ENCODE peak calls at places on chromosomes 2 and 18, in seven cellular contexts. One of them, this sample, is unnamed.

GRCh38 chr2:47653909-47654789 is 128.8 kb upstream of the MSH6 start:
- DNase-seq in stomach: no peak
- DNase-seq in right atrium auricular region: no peak
- DNase-seq in A549: peak; percentile 20
- DNase-seq in spleen: no peak
- DNase-seq in uterus: peak; percentile 24
- DNase-seq in IMR-90: peak; percentile 5
- DNase-seq in this sample: no peak

GRCh38 chr2:24530796-24531195 is 39.7 kb downstream of the NCOA1 start:
- DNase-seq in stomach: no peak
- DNase-seq in right atrium auricular region: no peak
- DNase-seq in A549: no peak
- DNase-seq in spleen: no peak
- DNase-seq in uterus: no peak
- DNase-seq in IMR-90: no peak
- DNase-seq in this sample: no peak

GRCh38 chr2:164933751-164934189 is 21.6 kb downstream of the SLC38A11 start:
- DNase-seq in stomach: no peak
- DNase-seq in right atrium auricular region: no peak
- DNase-seq in A549: peak; percentile 10
- DNase-seq in spleen: no peak
- DNase-seq in uterus: no peak
- DNase-seq in IMR-90: no peak
- DNase-seq in this sample: no peak

GRCh38 chr2:30417253-30417652 is 29.8 kb upstream of the LCLAT1 start:
- DNase-seq in stomach: no peak
- DNase-seq in right atrium auricular region: peak; percentile 82
- DNase-seq in A549: no peak
- DNase-seq in spleen: no peak
- DNase-seq in uterus: peak; percentile 79
- DNase-seq in IMR-90: peak; percentile 61
- DNase-seq in this sample: no peak

GRCh38 chr18:41731887-41732286 is 223.1 kb upstream of the PIK3C3 start:
- DNase-seq in stomach: no peak
- DNase-seq in right atrium auricular region: no peak
- DNase-seq in A549: no peak
- DNase-seq in spleen: no peak
- DNase-seq in uterus: no peak
- DNase-seq in IMR-90: no peak
- DNase-seq in this sample: no peak

GRCh38 chr18:78814321-78814720 is 165.3 kb upstream of the SALL3 start:
- DNase-seq in stomach: no peak
- DNase-seq in right atrium auricular region: no peak
- DNase-seq in A549: no peak
- DNase-seq in spleen: peak; percentile 23
- DNase-seq in uterus: no peak
- DNase-seq in IMR-90: no peak
- DNase-seq in this sample: no peak

GRCh38 chr18:21831413-21831831 is 90.8 kb downstream of the MIB1 start:
- DNase-seq in stomach: no peak
- DNase-seq in right atrium auricular region: no peak
- DNase-seq in A549: no peak
- DNase-seq in spleen: no peak
- DNase-seq in uterus: peak; percentile 57
- DNase-seq in IMR-90: peak; percentile 34
- DNase-seq in this sample: no peak

GRCh38 chr2:105561401-105561800 is 162.6 kb upstream of the FHL2 start:
- DNase-seq in stomach: no peak
- DNase-seq in right atrium auricular region: no peak
- DNase-seq in A549: no peak
- DNase-seq in spleen: no peak
- DNase-seq in uterus: no peak
- DNase-seq in IMR-90: no peak
- DNase-seq in this sample: no peak

DNA sequence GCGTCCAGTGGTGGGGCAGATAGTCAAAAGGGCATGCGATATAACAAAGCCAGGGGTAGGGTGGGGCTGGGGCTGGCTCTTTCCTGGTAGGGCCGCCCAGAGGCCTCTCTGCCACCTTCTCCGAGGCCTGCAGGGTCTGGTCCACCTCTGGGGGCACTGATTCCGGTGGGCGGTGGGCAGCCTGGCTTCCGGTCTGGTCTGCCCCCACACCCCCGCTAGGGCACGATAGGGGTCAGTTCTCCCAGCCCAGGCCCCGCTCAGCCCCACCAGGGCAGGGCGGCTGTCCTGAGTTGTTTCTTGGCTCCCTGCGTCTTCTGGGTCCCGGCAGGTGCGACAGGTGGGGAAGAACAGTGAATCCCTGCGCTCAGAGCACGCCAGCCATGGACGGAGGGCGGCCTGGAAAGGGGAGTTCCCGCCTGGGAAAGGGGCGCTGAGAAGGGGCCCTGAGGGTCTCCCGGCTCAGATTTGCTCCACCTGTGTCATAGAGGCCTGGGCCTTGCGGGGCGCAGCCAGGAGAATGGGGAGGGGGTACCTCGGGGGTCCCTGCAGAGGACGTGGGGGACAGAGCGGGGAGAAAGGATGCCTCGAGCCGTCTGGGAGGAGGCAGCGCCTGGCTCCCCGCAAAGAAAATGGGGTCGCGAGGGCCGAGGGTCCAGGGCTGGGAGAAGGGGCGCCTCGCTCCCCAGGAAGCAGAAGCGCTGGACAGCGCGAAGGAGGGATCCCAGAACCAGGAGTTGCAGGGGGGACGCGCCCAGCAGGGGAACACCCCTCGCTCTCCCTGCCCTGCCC is 558 bp upstream of the ERFE start:
- DNase-seq in stomach: no peak
- DNase-seq in right atrium auricular region: no peak
- DNase-seq in A549: no peak
- DNase-seq in spleen: peak; percentile 69
- DNase-seq in uterus: no peak
- DNase-seq in IMR-90: no peak
- DNase-seq in this sample: no peak
- H3K4me1 ChIP-seq in stomach: peaks cover 23% of the 10 kb centered on the region
- H3K4me1 ChIP-seq in right atrium auricular region: no peaks in the 10 kb centered on the region
- H3K4me1 ChIP-seq in A549: peaks cover 11% of the 10 kb centered on the region
- H3K4me1 ChIP-seq in spleen: peaks cover 27% of the 10 kb centered on the region
- H3K4me1 ChIP-seq in uterus: peaks cover 4% of the 10 kb centered on the region
- H3K4me1 ChIP-seq in IMR-90: peaks cover 17% of the 10 kb centered on the region
- H3K4me1 ChIP-seq in this sample: peaks cover 17% of the 10 kb centered on the region

DNA sequence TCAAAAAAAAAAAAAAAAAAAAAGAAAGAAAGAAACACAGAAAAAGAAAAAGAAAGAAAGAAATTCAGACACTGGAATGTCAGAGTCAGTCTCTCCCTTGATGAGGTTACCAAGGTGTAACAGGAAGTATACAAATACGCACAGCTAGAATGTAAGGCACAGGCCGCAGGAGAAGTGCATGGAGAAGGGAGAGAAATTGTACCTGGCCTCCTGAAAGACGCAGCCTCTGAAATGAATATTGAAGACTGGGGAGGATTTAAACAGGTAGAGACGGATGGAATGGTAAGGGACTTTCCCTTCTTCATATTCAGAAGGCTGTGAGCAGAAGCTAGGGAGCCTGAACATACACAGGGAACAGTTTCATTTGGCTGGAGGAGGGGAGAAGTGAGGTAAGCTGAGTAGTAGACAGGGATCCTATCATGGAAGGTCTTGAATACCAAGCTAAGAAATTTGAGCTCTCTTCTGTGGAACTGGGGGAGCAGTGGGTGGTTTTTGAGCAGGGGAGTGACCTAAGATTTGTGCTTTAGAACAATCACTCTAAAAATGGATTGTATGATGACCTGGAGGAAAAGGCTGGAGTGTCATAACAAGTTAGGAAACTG is 112.7 kb downstream of the ANKRD44 start:
- DNase-seq in stomach: no peak
- DNase-seq in right atrium auricular region: no peak
- DNase-seq in A549: no peak
- DNase-seq in spleen: no peak
- DNase-seq in uterus: no peak
- DNase-seq in IMR-90: no peak
- DNase-seq in this sample: peak; percentile 21
- H3K27ac ChIP-seq in stomach: peak overlapping the region; percentile 44
- H3K27ac ChIP-seq in right atrium auricular region: no peak overlapping the region
- H3K27ac ChIP-seq in A549: no peak overlapping the region
- H3K27ac ChIP-seq in spleen: peak overlapping the region; percentile 83
- H3K27ac ChIP-seq in uterus: no peak overlapping the region
- H3K27ac ChIP-seq in IMR-90: no peak overlapping the region
- H3K27ac ChIP-seq in this sample: peak overlapping the region; percentile 32

DNA sequence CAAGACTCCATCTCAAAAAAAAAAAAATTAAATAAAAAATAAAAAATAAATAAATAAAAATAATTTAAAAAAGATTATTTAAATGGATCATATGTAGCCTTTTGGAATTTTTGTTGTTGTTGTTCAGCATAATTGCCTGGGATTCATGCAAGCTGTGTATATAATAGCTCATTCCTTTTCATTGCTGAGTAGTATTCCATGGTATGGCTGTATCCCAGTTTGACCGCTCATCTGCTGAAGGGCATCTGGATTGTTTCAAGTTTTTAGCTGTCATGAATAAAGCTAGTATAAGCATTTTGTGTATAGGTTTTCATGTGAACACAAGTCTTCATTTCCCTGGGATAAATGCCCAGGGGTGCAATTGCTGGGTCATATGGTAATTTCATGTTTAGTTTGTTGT is 6.4 kb upstream of the TANC1 start:
- DNase-seq in stomach: no peak
- DNase-seq in right atrium auricular region: no peak
- DNase-seq in A549: no peak
- DNase-seq in spleen: no peak
- DNase-seq in uterus: no peak
- DNase-seq in IMR-90: no peak
- DNase-seq in this sample: no peak
- H3K4me1 ChIP-seq in stomach: peaks cover under 1% of the 10 kb centered on the region
- H3K4me1 ChIP-seq in right atrium auricular region: no peaks in the 10 kb centered on the region
- H3K4me1 ChIP-seq in A549: no peaks in the 10 kb centered on the region
- H3K4me1 ChIP-seq in spleen: no peaks in the 10 kb centered on the region
- H3K4me1 ChIP-seq in uterus: no peaks in the 10 kb centered on the region
- H3K4me1 ChIP-seq in IMR-90: no peaks in the 10 kb centered on the region
- H3K4me1 ChIP-seq in this sample: peaks cover under 1% of the 10 kb centered on the region

GRCh38 chr2:239264838-239265651 is 135.8 kb downstream of the HDAC4 start:
- DNase-seq in stomach: peak; percentile 26
- DNase-seq in right atrium auricular region: peak; percentile 73
- DNase-seq in A549: peak; percentile 70
- DNase-seq in spleen: peak; percentile 86
- DNase-seq in uterus: peak; percentile 55
- DNase-seq in IMR-90: peak; percentile 61
- DNase-seq in this sample: no peak
- H3K27ac ChIP-seq in stomach: peak overlapping the region; percentile 81
- H3K27ac ChIP-seq in right atrium auricular region: peak overlapping the region; percentile 86
- H3K27ac ChIP-seq in A549: peak overlapping the region; percentile 90
- H3K27ac ChIP-seq in spleen: peak overlapping the region; percentile 92
- H3K27ac ChIP-seq in uterus: peak overlapping the region; percentile 70
- H3K27ac ChIP-seq in IMR-90: peak overlapping the region; percentile 56
- H3K27ac ChIP-seq in this sample: peak overlapping the region; percentile 84

GRCh38 chr2:237055386-237056095 is 30.1 kb upstream of the COPS8 start:
- DNase-seq in stomach: no peak
- DNase-seq in right atrium auricular region: no peak
- DNase-seq in A549: no peak
- DNase-seq in spleen: no peak
- DNase-seq in uterus: no peak
- DNase-seq in IMR-90: no peak
- DNase-seq in this sample: no peak
- H3K4me1 ChIP-seq in stomach: peaks cover 18% of the 10 kb centered on the region
- H3K4me1 ChIP-seq in right atrium auricular region: no peaks in the 10 kb centered on the region
- H3K4me1 ChIP-seq in A549: no peaks in the 10 kb centered on the region
- H3K4me1 ChIP-seq in spleen: peaks cover 29% of the 10 kb centered on the region
- H3K4me1 ChIP-seq in uterus: no peaks in the 10 kb centered on the region
- H3K4me1 ChIP-seq in IMR-90: no peaks in the 10 kb centered on the region
- H3K4me1 ChIP-seq in this sample: peaks cover 8% of the 10 kb centered on the region

GRCh38 chr2:9310390-9310789 is 103.8 kb downstream of the ASAP2 start:
- DNase-seq in stomach: peak; percentile 55
- DNase-seq in right atrium auricular region: peak; percentile 86
- DNase-seq in A549: peak; percentile 81
- DNase-seq in spleen: no peak
- DNase-seq in uterus: peak; percentile 65
- DNase-seq in IMR-90: peak; percentile 82
- DNase-seq in this sample: no peak

GRCh38 chr2:9310827-9311226 is 104.2 kb downstream of the ASAP2 start:
- DNase-seq in stomach: no peak
- DNase-seq in right atrium auricular region: no peak
- DNase-seq in A549: no peak
- DNase-seq in spleen: no peak
- DNase-seq in uterus: no peak
- DNase-seq in IMR-90: no peak
- DNase-seq in this sample: no peak

GRCh38 chr2:9312591-9312990 is 106.0 kb downstream of the ASAP2 start:
- DNase-seq in stomach: no peak
- DNase-seq in right atrium auricular region: no peak
- DNase-seq in A549: no peak
- DNase-seq in spleen: no peak
- DNase-seq in uterus: no peak
- DNase-seq in IMR-90: no peak
- DNase-seq in this sample: no peak

GRCh38 chr2:9313443-9313842 is 106.8 kb downstream of the ASAP2 start:
- DNase-seq in stomach: no peak
- DNase-seq in right atrium auricular region: no peak
- DNase-seq in A549: no peak
- DNase-seq in spleen: no peak
- DNase-seq in uterus: no peak
- DNase-seq in IMR-90: peak; percentile 29
- DNase-seq in this sample: no peak

DNA sequence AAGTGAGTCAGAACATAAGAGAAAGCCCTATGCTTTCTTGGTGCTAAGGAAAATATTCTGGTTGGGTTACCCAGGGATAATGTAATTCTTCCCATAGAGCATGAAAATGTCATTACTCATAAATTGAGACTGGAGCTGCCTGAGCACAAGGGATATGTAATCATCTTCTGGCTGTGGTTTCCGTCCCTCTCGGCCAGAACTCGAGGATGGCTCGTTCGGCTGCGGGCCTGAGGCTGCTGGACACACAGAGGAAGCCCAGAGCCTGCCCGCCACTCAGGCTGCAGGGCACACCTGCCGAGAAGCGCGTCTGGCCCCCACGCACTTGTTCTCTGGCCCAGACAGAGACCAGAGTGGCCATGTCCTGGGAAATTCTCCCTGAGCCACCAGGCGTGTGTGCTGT is 104.9 kb downstream of the ASAP2 start:
- DNase-seq in stomach: no peak
- DNase-seq in right atrium auricular region: peak; percentile 82
- DNase-seq in A549: no peak
- DNase-seq in spleen: no peak
- DNase-seq in uterus: peak; percentile 73
- DNase-seq in IMR-90: peak; percentile 90
- DNase-seq in this sample: no peak
- H3K27ac ChIP-seq in stomach: peak overlapping the region; percentile 47
- H3K27ac ChIP-seq in right atrium auricular region: peak overlapping the region; percentile 75
- H3K27ac ChIP-seq in A549: peak overlapping the region; percentile 86
- H3K27ac ChIP-seq in spleen: no peak overlapping the region
- H3K27ac ChIP-seq in uterus: peak overlapping the region; percentile 78
- H3K27ac ChIP-seq in IMR-90: peak overlapping the region; percentile 67
- H3K27ac ChIP-seq in this sample: peak overlapping the region; percentile 70